ENCODE peak calls at places on chromosomes 3 and 15, in seven cellular contexts. U is A549, R is Peyer's patch, L is IMR-90, F is body of pancreas, E is testis, P is tibial nerve. S is an unnamed sample.

GRCh38 chr3:162112719-162113118 is 616.1 kb downstream of the OTOL1 start:
- DNase-seq in U (no peak), R (no peak), L (no peak), F (no peak), E (no peak), P (no peak), S (no peak)

GRCh38 chr3:19749448-19750017 is 184.5 kb downstream of the EFHB start:
- DNase-seq in U (no peak), R (no peak), L (no peak), F (no peak), E (no peak), P (no peak), S (no peak)

GRCh38 chr3:63523100-63523499 is 129.4 kb upstream of the SNTN start:
- DNase-seq in U (no peak), R (no peak), L (no peak), F (no peak), E (no peak), P (no peak), S (no peak)

GRCh38 chr3:176879710-176880109 is 317.6 kb downstream of the TBL1XR1 start:
- DNase-seq in U (no peak), R (no peak), L (no peak), F (no peak), E (no peak), P (no peak), S (no peak)

GRCh38 chr15:33031324-33031736 is 163.2 kb downstream of the FMN1 start:
- DNase-seq in U (no peak), R (no peak), L (peak; percentile 75), F (peak; percentile 34), E (no peak), P (no peak), S (no peak)

GRCh38 chr3:95037927-95038326 is 975.1 kb downstream of the NSUN3 start:
- DNase-seq in U (no peak), R (no peak), L (no peak), F (no peak), E (no peak), P (no peak), S (no peak)

GRCh38 chr15:73897441-73898261 is 24.3 kb downstream of the TBC1D21 start:
- DNase-seq in U (peak; percentile 67), R (peak; percentile 61), L (peak; percentile 96), F (peak; percentile 44), E (peak; percentile 22), P (no peak), S (no peak)

GRCh38 chr3:4866841-4867240 is 112.4 kb upstream of the BHLHE40 start:
- DNase-seq in U (no peak), R (no peak), L (peak; percentile 30), F (no peak), E (no peak), P (no peak), S (no peak)

GRCh38 chr15:72339777-72340177 is 19.8 kb upstream of the CELF6 start:
- DNase-seq in U (peak; percentile 72), R (no peak), L (peak; percentile 91), F (no peak), E (no peak), P (no peak), S (peak; percentile 32)

GRCh38 chr15:72344602-72345001 is 24.6 kb upstream of the CELF6 start:
- DNase-seq in U (no peak), R (no peak), L (no peak), F (no peak), E (no peak), P (no peak), S (no peak)

GRCh38 chr15:72340366-72340765 is 20.4 kb upstream of the CELF6 start:
- DNase-seq in U (no peak), R (no peak), L (peak; percentile 12), F (no peak), E (no peak), P (no peak), S (no peak)

GRCh38 chr15:72341361-72341760 is 21.4 kb upstream of the CELF6 start:
- DNase-seq in U (no peak), R (no peak), L (no peak), F (peak; percentile 11), E (no peak), P (no peak), S (no peak)

DNA sequence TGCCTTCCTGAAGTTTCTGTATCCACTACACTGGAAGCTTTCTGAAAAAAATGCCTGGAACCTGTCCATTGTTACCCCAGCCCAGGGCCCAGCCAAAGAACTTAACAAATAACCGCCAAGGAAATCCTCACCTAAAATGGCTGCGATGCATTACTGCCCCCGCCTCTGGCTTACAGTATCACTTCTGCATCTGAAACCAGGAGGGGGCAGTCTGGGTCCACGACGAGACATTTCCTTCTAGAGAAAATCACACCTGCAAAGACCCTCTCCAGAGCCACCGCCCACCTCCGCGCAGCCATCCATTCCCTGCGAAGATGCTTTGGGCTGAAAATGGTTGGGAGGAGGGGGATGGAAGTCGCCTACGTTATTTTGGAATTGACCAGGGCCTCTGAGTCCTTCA is 22.4 kb upstream of the CELF6 start:
- DNase-seq in U (no peak), R (no peak), L (peak; percentile 27), F (peak; percentile 25), E (peak; percentile 43), P (no peak), S (no peak)
- TF ChIP-seq CTCF in U (peak; percentile 54), R (peak; percentile 29), L (peak; percentile 52), F (no peak), E (no peak), P (no peak), S (peak; percentile 8)

GRCh38 chr15:44713006-44713966 is 2.0 kb downstream of the B2M start:
- DNase-seq in U (peak; percentile 36), R (no peak), L (peak; percentile 43), F (no peak), E (no peak), P (no peak), S (no peak)
- TF ChIP-seq POLR2A in U (no peak), R (no peak), L (no peak), F (no peak), E (no peak), P (no peak), S (no peak)

GRCh38 chr15:66241301-66241700 is 12.2 kb downstream of the MEGF11 start:
- DNase-seq in U (no peak), R (no peak), L (no peak), F (no peak), E (no peak), P (no peak), S (no peak)
- H3K4me3 ChIP-seq in U (no peak overlapping the region), R (no peak overlapping the region), L (no peak overlapping the region), F (no peak overlapping the region), E (no peak overlapping the region), P (no peak overlapping the region), S (no peak overlapping the region)

DNA sequence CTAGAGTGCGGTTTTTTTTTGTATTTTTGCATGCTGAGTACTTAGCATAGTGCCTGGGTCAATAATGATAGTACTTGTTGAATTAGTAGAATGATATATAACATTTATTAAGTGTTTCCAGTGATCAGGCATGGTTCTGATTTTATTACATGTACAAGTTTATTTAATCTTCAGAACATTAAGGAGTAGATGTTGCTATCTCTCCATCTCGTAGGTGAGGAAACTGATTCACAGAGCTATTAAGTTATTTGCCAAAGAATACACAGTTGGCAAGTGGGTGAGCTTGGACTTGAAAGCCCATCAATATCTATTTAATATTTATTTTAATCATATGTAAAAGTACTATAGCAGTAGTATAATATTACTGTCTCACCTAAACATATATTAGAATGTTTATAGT is 219.5 kb downstream of the CACNA2D3 start:
- DNase-seq in U (no peak), R (no peak), L (no peak), F (no peak), E (no peak), P (no peak), S (no peak)
- TF ChIP-seq CTCF in U (no peak), R (no peak), L (no peak), F (no peak), E (no peak), P (no peak), S (no peak)

DNA sequence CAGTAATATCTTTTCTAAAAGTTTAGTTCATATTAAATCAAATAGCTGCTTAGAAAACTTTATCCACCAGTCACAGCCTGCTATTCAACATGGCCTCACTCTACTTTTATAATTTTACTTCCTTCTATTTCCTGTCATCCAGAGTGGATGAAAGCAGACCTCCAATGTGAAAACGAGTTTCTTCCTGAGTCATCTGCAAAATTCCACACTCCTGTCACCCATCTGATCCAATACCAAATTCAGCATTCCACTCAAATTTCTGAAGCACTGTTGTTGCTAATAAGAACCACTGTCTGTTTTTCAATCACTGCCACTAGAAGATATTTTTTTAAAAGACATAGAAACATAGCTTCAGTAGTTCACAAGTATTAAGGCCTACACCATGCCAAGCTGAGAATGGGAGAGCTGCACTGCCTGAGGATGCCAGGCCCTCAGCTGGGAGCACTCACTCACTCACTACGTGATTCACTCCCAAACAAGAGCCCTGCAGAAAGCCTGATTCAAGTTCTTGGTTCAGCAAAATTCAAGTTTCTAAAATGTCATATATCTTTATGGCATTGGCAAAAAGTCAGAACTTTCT is 83.0 kb downstream of the FSIP1 start:
- DNase-seq in U (no peak), R (no peak), L (no peak), F (no peak), E (no peak), P (no peak), S (no peak)
- TF ChIP-seq POLR2A in U (no peak), R (no peak), L (no peak), F (no peak), E (no peak), P (no peak), S (no peak)

DNA sequence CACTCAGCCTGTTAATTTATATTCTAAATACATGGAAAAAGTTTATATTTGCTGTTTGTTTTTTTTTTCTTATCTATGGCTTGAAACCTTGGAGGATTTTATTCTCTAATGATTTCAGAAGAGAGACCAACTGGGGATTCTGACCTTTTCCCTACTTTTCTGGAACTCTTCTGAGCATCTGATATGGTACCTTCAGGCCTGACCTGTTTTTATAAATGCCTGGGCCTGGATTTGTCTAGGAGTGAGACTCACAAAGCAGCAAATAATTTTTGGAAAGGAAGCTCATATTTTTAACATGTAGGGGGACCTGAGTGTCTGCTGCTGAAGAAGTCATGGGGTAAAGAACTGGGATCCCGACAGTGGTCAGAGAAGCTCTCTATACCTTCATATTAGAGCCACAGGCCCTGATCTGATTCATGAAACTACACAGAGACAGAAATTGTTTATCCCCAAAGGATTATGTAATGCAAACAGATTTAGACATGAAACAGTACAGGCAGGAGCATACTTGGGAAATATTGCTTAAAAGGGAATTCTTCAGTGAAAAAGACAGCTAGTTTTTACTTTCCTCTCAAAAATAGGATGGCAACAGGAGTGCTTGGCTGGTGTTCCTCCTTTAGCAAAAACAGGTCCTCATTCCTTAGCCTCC is 15.9 kb downstream of the PPM1L start:
- DNase-seq in U (no peak), R (no peak), L (no peak), F (no peak), E (no peak), P (no peak), S (no peak)
- H3K4me3 ChIP-seq in U (no peak overlapping the region), R (no peak overlapping the region), L (no peak overlapping the region), F (no peak overlapping the region), E (no peak overlapping the region), P (no peak overlapping the region), S (no peak overlapping the region)

GRCh38 chr3:159260049-159260662 is 458.3 kb downstream of the MFSD1 start:
- DNase-seq in U (peak; percentile 19), R (no peak), L (peak; percentile 77), F (peak; percentile 62), E (peak; percentile 50), P (no peak), S (peak; percentile 34)
- TF ChIP-seq CTCF in U (peak; percentile 86), R (peak; percentile 79), L (peak; percentile 86), F (peak; percentile 72), E (peak; percentile 70), P (peak; percentile 63), S (peak; percentile 71)